ENCODE peak calls at places on chromosome 14, in four cellular contexts. One of them, this sample, is unnamed.

GRCh38 chr14:29757188-29757680 is 170.4 kb downstream of the PRKD1 start:
- DNase-seq in mesendoderm: peak; percentile 25
- DNase-seq in IMR-90: no peak
- DNase-seq in neuronal stem cell: no peak
- DNase-seq in this sample: no peak

GRCh38 chr14:68675233-68675577 is 117.7 kb downstream of the ZFP36L1 start:
- DNase-seq in mesendoderm: no peak
- DNase-seq in neuronal stem cell: no peak
- DNase-seq in IMR-90: peak; percentile 28
- DNase-seq in this sample: no peak

GRCh38 chr14:65783576-65783975 is 371.0 kb downstream of the FUT8 start:
- DNase-seq in mesendoderm: no peak
- DNase-seq in IMR-90: no peak
- DNase-seq in neuronal stem cell: no peak
- DNase-seq in this sample: no peak

GRCh38 chr14:78245238-78245637 is 75.1 kb downstream of the NRXN3 start:
- DNase-seq in IMR-90: no peak
- DNase-seq in neuronal stem cell: no peak
- DNase-seq in mesendoderm: no peak
- DNase-seq in this sample: no peak

GRCh38 chr14:20782280-20782890 is 1.3 kb downstream of the RNASE6 start:
- DNase-seq in neuronal stem cell: no peak
- DNase-seq in mesendoderm: no peak
- DNase-seq in IMR-90: no peak
- DNase-seq in this sample: no peak

GRCh38 chr14:81401420-81402122 is 1.4 kb upstream of the STON2 start:
- DNase-seq in mesendoderm: no peak
- DNase-seq in IMR-90: peak; percentile 64
- DNase-seq in neuronal stem cell: no peak
- DNase-seq in this sample: no peak

GRCh38 chr14:76741074-76741473 is 20.2 kb upstream of the VASH1 start:
- DNase-seq in neuronal stem cell: no peak
- DNase-seq in IMR-90: no peak
- DNase-seq in mesendoderm: no peak
- DNase-seq in this sample: no peak

GRCh38 chr14:34781242-34781641 is 66.8 kb upstream of the CFL2 start:
- DNase-seq in neuronal stem cell: no peak
- DNase-seq in mesendoderm: no peak
- DNase-seq in IMR-90: peak; percentile 96
- DNase-seq in this sample: no peak

GRCh38 chr14:102487204-102487577 is 22.4 kb downstream of the ANKRD9 start:
- DNase-seq in neuronal stem cell: no peak
- DNase-seq in IMR-90: no peak
- DNase-seq in mesendoderm: no peak
- DNase-seq in this sample: no peak

GRCh38 chr14:65025818-65026217 is 39.1 kb downstream of the FNTB start:
- DNase-seq in IMR-90: peak; percentile 10
- DNase-seq in neuronal stem cell: no peak
- DNase-seq in mesendoderm: no peak
- DNase-seq in this sample: no peak

GRCh38 chr14:106417224-106418049 is 891.1 kb downstream of the TMEM121 start:
- DNase-seq in mesendoderm: peak; percentile 59
- DNase-seq in neuronal stem cell: no peak
- DNase-seq in IMR-90: no peak
- DNase-seq in this sample: peak; percentile 66

GRCh38 chr14:104320611-104321086 is 182.3 kb downstream of the KIF26A start:
- DNase-seq in mesendoderm: no peak
- DNase-seq in IMR-90: no peak
- DNase-seq in neuronal stem cell: no peak
- DNase-seq in this sample: no peak

GRCh38 chr14:73785336-73785833 is 66.2 kb upstream of the PTGR2 start:
- DNase-seq in mesendoderm: peak; percentile 90
- DNase-seq in IMR-90: peak; percentile 93
- DNase-seq in neuronal stem cell: peak; percentile 70
- DNase-seq in this sample: no peak

GRCh38 chr14:99195602-99196309 is 76.2 kb downstream of the BCL11B start:
- DNase-seq in neuronal stem cell: no peak
- DNase-seq in IMR-90: no peak
- DNase-seq in mesendoderm: no peak
- DNase-seq in this sample: no peak

GRCh38 chr14:103091041-103091882 is 3.3 kb upstream of the EXOC3L4 start:
- DNase-seq in neuronal stem cell: peak; percentile 45
- DNase-seq in mesendoderm: no peak
- DNase-seq in IMR-90: peak; percentile 47
- DNase-seq in this sample: no peak

GRCh38 chr14:96180004-96180403 is 24.6 kb upstream of the BDKRB2 start:
- DNase-seq in mesendoderm: no peak
- DNase-seq in IMR-90: no peak
- DNase-seq in neuronal stem cell: no peak
- DNase-seq in this sample: no peak

GRCh38 chr14:91387135-91387849 is 30.3 kb downstream of the CCDC88C start:
- DNase-seq in mesendoderm: no peak
- DNase-seq in IMR-90: peak; percentile 40
- DNase-seq in neuronal stem cell: no peak
- DNase-seq in this sample: no peak

GRCh38 chr14:22084393-22085281 is 411.0 kb upstream of the OR4E1 start:
- DNase-seq in IMR-90: peak; percentile 62
- DNase-seq in neuronal stem cell: peak; percentile 52
- DNase-seq in mesendoderm: peak; percentile 65
- DNase-seq in this sample: no peak

GRCh38 chr14:62604524-62604923 is 440.7 kb downstream of the KCNH5 start:
- DNase-seq in IMR-90: peak; percentile 45
- DNase-seq in mesendoderm: no peak
- DNase-seq in neuronal stem cell: no peak
- DNase-seq in this sample: no peak

GRCh38 chr14:66043921-66044320 is 442.2 kb upstream of the CCDC196 start:
- DNase-seq in neuronal stem cell: no peak
- DNase-seq in mesendoderm: no peak
- DNase-seq in IMR-90: no peak
- DNase-seq in this sample: no peak

GRCh38 chr14:81330619-81331122 is 69.5 kb downstream of the STON2 start:
- DNase-seq in mesendoderm: no peak
- DNase-seq in neuronal stem cell: no peak
- DNase-seq in IMR-90: no peak
- DNase-seq in this sample: no peak

GRCh38 chr14:57889245-57889644 is 23.4 kb upstream of the SLC35F4 start:
- DNase-seq in neuronal stem cell: no peak
- DNase-seq in IMR-90: no peak
- DNase-seq in mesendoderm: no peak
- DNase-seq in this sample: no peak

GRCh38 chr14:96660667-96661066 is 136.5 kb upstream of the VRK1 start:
- DNase-seq in mesendoderm: peak; percentile 48
- DNase-seq in IMR-90: no peak
- DNase-seq in neuronal stem cell: no peak
- DNase-seq in this sample: no peak

GRCh38 chr14:53391156-53391555 is 238.0 kb upstream of the DDHD1 start:
- DNase-seq in IMR-90: peak; percentile 72
- DNase-seq in mesendoderm: peak; percentile 21
- DNase-seq in neuronal stem cell: no peak
- DNase-seq in this sample: no peak

GRCh38 chr14:84686550-84686949 is 843.4 kb upstream of the FLRT2 start:
- DNase-seq in IMR-90: no peak
- DNase-seq in neuronal stem cell: no peak
- DNase-seq in mesendoderm: no peak
- DNase-seq in this sample: no peak

GRCh38 chr14:60199321-60199720 is 34.1 kb upstream of the DHRS7 start:
- DNase-seq in mesendoderm: no peak
- DNase-seq in neuronal stem cell: no peak
- DNase-seq in IMR-90: no peak
- DNase-seq in this sample: no peak
- H3K18ac ChIP-seq in mesendoderm: no peak overlapping the region
- H3K18ac ChIP-seq in neuronal stem cell: no peak overlapping the region
- H3K18ac ChIP-seq in IMR-90: no peak overlapping the region
- H3K18ac ChIP-seq in this sample: no peak overlapping the region

DNA sequence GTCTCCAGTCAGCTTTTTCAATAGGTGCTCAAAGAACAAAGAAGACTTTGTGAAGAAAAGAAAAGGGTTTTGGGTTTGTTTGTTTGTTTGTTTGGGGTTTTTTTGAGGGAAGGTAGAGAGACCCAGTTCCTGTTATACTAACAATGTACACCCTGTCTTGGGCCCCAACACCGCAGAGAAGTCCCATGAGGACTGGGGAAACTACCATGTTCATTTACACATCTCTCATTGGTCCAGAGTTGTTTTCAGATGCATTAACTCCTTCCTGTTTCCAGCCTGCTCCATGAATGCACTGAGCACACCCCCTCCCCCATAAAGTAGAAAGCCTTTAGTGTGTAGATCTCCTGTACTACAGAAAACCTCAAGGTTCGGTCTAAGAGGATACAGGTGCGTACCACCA is 51.1 kb upstream of the SLC8A3 start:
- DNase-seq in IMR-90: no peak
- DNase-seq in mesendoderm: no peak
- DNase-seq in neuronal stem cell: no peak
- DNase-seq in this sample: no peak
- H3K18ac ChIP-seq in IMR-90: no peak overlapping the region
- H3K18ac ChIP-seq in mesendoderm: no peak overlapping the region
- H3K18ac ChIP-seq in neuronal stem cell: no peak overlapping the region
- H3K18ac ChIP-seq in this sample: no peak overlapping the region

GRCh38 chr14:51094901-51095853 is at the start of gene TRIM9:
- DNase-seq in IMR-90: peak; percentile 93
- DNase-seq in mesendoderm: peak; percentile 99
- DNase-seq in neuronal stem cell: peak; percentile 98
- DNase-seq in this sample: peak; percentile 97
- H3K18ac ChIP-seq in IMR-90: no peak within 1 kb of the TSS
- H3K18ac ChIP-seq in mesendoderm: no peak within 1 kb of the TSS
- H3K18ac ChIP-seq in neuronal stem cell: peak within 1 kb of the TSS; percentile 95
- H3K18ac ChIP-seq in this sample: peak within 1 kb of the TSS; percentile 55

GRCh38 chr14:24435192-24435810 is 5.5 kb downstream of the KHNYN start:
- DNase-seq in IMR-90: no peak
- DNase-seq in neuronal stem cell: no peak
- DNase-seq in mesendoderm: no peak
- DNase-seq in this sample: no peak
- H3K18ac ChIP-seq in IMR-90: no peak overlapping the region
- H3K18ac ChIP-seq in neuronal stem cell: no peak overlapping the region
- H3K18ac ChIP-seq in mesendoderm: no peak overlapping the region
- H3K18ac ChIP-seq in this sample: no peak overlapping the region

GRCh38 chr14:50333010-50333409 is 20.9 kb downstream of the DMAC2L start:
- DNase-seq in neuronal stem cell: no peak
- DNase-seq in mesendoderm: peak; percentile 74
- DNase-seq in IMR-90: peak; percentile 86
- DNase-seq in this sample: no peak

GRCh38 chr14:50335989-50336391 is 23.9 kb downstream of the DMAC2L start:
- DNase-seq in neuronal stem cell: no peak
- DNase-seq in IMR-90: peak; percentile 65
- DNase-seq in mesendoderm: peak; percentile 33
- DNase-seq in this sample: no peak

GRCh38 chr14:50336428-50336827 is 24.3 kb downstream of the DMAC2L start:
- DNase-seq in mesendoderm: no peak
- DNase-seq in IMR-90: no peak
- DNase-seq in neuronal stem cell: no peak
- DNase-seq in this sample: no peak

GRCh38 chr14:50334211-50334610 is 22.1 kb downstream of the DMAC2L start:
- DNase-seq in IMR-90: no peak
- DNase-seq in mesendoderm: peak; percentile 38
- DNase-seq in neuronal stem cell: no peak
- DNase-seq in this sample: no peak

GRCh38 chr14:50335389-50335788 is 23.3 kb downstream of the DMAC2L start:
- DNase-seq in neuronal stem cell: peak; percentile 81
- DNase-seq in IMR-90: peak; percentile 72
- DNase-seq in mesendoderm: peak; percentile 87
- DNase-seq in this sample: peak; percentile 53
- H3K18ac ChIP-seq in neuronal stem cell: no peak overlapping the region
- H3K18ac ChIP-seq in IMR-90: peak overlapping the region; percentile 54
- H3K18ac ChIP-seq in mesendoderm: no peak overlapping the region
- H3K18ac ChIP-seq in this sample: no peak overlapping the region

This sample was measured in H1.